ENCODE peak calls at places on chromosomes 4 and X, in eight cellular contexts. N is fibroblast of mammary gland, F is gastrocnemius medialis, Y is neural progenitor cell, O is cardiac fibroblast, X is psoas muscle, R is fibroblast of the aortic adventitia, A is OCI-LY7. S is an unnamed sample.

GRCh38 chr4:86453044-86453501 is 93.2 kb upstream of the MAPK10 start:
- DNase-seq in A (no peak), R (peak), N (peak), O (peak), Y (no peak), X (peak), F (no peak), S (no peak)

GRCh38 chr4:74456849-74457395 is 12.0 kb downstream of the AREG start:
- DNase-seq in F (no peak), X (no peak), N (no peak), R (no peak), Y (no peak), O (peak), A (no peak), S (no peak)

GRCh38 chr4:179165862-179166261 is 1723.6 kb upstream of the AGA start:
- DNase-seq in Y (peak), F (no peak), X (no peak), A (no peak), N (no peak), R (no peak), O (no peak), S (no peak)

GRCh38 chrX:49171752-49172279 is at the start of gene PLP2:
- DNase-seq in R (peak), N (peak), O (peak), Y (peak), X (peak), A (peak), F (peak), S (peak)

GRCh38 chr4:121705521-121705920 is 8.7 kb upstream of the ANXA5 start:
- DNase-seq in O (no peak), A (no peak), Y (no peak), R (no peak), F (no peak), N (no peak), X (no peak), S (no peak)

GRCh38 chr4:67465032-67465762 is 80.1 kb downstream of the CENPC start:
- DNase-seq in X (no peak), Y (no peak), R (no peak), F (no peak), N (no peak), A (no peak), O (no peak), S (no peak)

GRCh38 chr4:72809208-72809607 is 240.2 kb upstream of the ADAMTS3 start:
- DNase-seq in X (no peak), A (no peak), O (no peak), F (no peak), R (no peak), Y (no peak), N (peak), S (no peak)

GRCh38 chrX:65821721-65822496 is 154.5 kb downstream of the MSN start:
- DNase-seq in O (no peak), X (peak), A (no peak), F (no peak), R (no peak), Y (no peak), N (no peak), S (peak)

GRCh38 chrX:47366051-47366722 is 4.2 kb upstream of the ZNF157 start:
- DNase-seq in Y (peak), R (peak), X (peak), F (peak), A (peak), O (peak), N (peak), S (peak)

GRCh38 chr4:74374128-74374527 is 9.2 kb downstream of the EREG start:
- DNase-seq in R (no peak), X (no peak), A (no peak), Y (no peak), F (no peak), O (no peak), N (no peak), S (no peak)

DNA sequence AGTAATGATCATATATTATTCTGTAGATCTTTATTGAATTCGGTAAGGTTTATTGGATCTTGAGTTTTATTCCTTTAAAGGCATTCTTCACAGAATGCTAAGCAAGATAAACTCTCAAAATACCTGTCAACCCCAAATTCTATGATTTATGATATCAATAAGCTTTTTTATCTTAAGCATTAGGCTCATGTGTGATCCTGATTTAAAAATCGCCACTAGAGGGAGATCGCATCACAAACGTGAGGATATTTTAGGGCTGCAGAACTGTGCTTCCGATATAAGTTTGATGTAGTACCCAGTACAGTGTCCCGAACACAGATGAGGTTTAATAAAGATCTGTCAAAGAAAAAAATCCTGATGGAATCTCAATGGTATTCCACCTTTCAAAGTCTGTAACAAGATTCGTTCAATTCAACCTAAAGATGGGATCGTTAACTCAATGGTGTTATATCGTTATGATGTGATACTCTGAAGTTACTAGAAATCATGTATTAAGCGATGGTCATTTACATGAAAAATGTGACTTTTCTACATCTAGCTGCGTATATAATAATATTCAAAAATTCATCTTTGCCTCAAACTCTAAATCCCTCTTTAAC is 169.0 kb downstream of the CORIN start:
- DNase-seq in O (peak), N (peak), X (no peak), Y (peak), A (peak), F (no peak), R (peak), S (no peak)
- TF ChIP-seq CTCF in O (peak), N (peak), X (peak), Y (peak), A (peak), F (no peak), R (peak), S (peak)

GRCh38 chr4:95007998-95008397 is 250.2 kb downstream of the BMPR1B start:
- DNase-seq in N (no peak), O (no peak), X (no peak), Y (no peak), A (no peak), F (no peak), R (no peak), S (no peak)
- TF ChIP-seq CTCF in N (no peak), O (no peak), X (no peak), Y (no peak), A (no peak), F (no peak), R (no peak), S (no peak)

GRCh38 chr4:149897784-149898183 is 82.1 kb upstream of the IQCM start:
- DNase-seq in A (peak), Y (peak), F (no peak), R (peak), X (no peak), O (peak), N (peak), S (no peak)

GRCh38 chr4:149891381-149891780 is 75.7 kb upstream of the IQCM start:
- DNase-seq in R (no peak), O (no peak), N (no peak), F (no peak), X (no peak), Y (peak), A (no peak), S (no peak)

GRCh38 chr4:149901128-149901527 is 85.5 kb upstream of the IQCM start:
- DNase-seq in N (no peak), R (no peak), O (no peak), F (no peak), A (no peak), Y (no peak), X (no peak), S (no peak)

DNA sequence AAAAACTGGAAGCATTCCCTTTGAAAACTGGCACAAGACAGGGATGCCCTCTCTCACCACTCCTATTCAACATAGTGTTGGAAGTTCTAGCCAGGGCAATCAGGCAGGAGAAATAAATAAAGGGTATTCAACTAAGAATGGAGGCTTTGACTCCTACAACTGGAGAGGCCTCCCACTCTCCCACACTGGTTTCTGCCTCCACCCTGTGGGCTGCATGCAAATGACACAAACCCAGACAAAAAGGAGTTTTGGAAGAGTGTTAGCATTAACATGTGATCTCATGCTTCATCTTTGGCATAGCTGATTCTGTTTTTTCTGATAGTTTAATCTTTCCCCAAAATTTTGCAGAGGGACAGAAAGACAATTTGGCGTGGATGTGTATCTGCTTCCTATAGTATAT is 80.8 kb upstream of the IQCM start:
- DNase-seq in O (peak), N (peak), Y (peak), X (no peak), R (peak), F (no peak), A (no peak), S (no peak)
- TF ChIP-seq CTCF in O (peak), N (peak), Y (peak), X (no peak), R (peak), F (no peak), A (no peak), S (no peak)

GRCh38 chrX:43953218-43953617 is 20.0 kb downstream of the NDP start:
- DNase-seq in R (peak), F (no peak), A (no peak), X (no peak), Y (no peak), N (peak), O (peak), S (no peak)

DNA sequence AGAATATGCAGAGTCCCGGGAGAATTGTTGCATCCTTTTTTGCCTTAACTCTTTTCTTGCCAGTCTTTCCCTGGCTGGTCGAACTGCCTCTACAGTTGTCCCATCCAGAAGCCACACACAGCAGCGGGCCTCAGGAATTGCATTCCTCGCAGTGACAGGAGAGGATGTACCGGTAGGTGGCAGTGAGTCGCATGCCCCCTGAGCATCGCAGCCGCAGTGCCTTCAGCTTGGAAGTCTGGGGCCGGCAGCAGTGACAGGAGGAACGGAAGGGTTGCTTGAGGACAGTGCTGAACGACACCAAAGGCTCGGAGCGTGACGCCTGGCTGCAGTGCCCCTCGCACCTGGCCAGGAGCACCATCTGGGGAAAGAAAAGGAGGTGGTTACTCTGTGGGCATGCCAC is 23.5 kb downstream of the NDP start:
- DNase-seq in F (no peak), X (peak), Y (peak), A (peak), O (peak), R (no peak), N (no peak), S (no peak)
- TF ChIP-seq CTCF in F (no peak), X (peak), Y (peak), A (peak), O (peak), R (peak), N (peak), S (no peak)

DNA sequence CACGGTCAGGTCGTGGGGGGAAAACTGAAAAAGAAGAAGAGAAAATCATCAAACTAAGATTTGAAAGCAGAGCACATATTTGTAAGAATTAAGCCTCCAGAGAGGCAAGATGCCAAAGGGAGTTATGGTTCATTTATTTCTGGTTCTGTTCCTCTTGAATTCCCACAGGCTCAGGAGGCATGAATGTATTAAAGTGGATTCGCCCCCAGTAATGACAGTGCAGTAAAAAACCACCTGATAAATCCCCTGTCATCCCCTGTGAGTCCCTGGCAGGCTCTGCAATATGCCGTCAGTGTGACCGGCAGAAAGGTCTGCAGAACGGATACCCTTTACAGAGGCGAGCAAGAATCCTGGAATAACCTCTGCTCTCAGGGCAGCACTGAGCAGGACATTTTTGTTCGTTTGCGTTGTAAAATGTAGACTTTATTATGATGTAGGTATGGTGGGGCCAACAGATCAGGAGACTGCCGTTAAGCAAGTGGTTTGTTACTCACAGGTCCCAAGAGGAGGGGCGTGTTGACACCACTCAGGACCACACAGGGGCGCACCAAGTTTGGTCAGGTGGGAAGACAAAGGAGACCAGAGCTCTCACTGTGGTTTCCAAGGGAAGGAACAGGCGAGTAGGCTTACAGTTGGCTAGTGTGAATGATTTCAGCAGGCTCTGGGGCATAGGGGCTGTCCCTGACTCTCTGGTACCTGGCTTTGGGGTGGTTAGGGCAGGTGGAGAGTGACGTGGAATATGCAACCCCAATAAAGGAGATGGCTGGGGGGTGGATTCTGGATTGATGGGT is 75.3 kb downstream of the DHRSX start:
- DNase-seq in R (no peak), A (peak), Y (no peak), X (no peak), N (peak), F (no peak), O (no peak), S (no peak)
- TF ChIP-seq CTCF in R (no peak), A (peak), Y (no peak), X (no peak), N (no peak), F (no peak), O (no peak), S (no peak)

S was measured in activated B cell treated with CpG ODN at 0.5 μM for 24 hours.